ENCODE peak calls at places on chromosome 12, in five cellular contexts. S is neuronal stem cell, W is H9, Z is mesendoderm, Q is IMR-90. O is an unnamed sample.

GRCh38 chr12:79690606-79691298 is at the start of gene PAWR:
- DNase-seq in S (peak), W (peak), Z (peak), Q (peak), O (peak)

GRCh38 chr12:75781532-75782046 is 250.0 kb downstream of the PHLDA1 start:
- DNase-seq in S (no peak), W (no peak), Z (no peak), Q (peak), O (peak)

GRCh38 chr12:121013715-121014114 is 2.6 kb downstream of the C12orf43 start:
- DNase-seq in S (no peak), W (no peak), Z (no peak), Q (no peak), O (no peak)

GRCh38 chr12:62351326-62351725 is 91.1 kb downstream of the USP15 start:
- DNase-seq in S (no peak), W (no peak), Z (no peak), Q (no peak), O (no peak)

GRCh38 chr12:366820-367219 is 22.3 kb downstream of the KDM5A start:
- DNase-seq in S (no peak), W (no peak), Z (no peak), Q (no peak), O (no peak)

GRCh38 chr12:49108958-49109404 is 1.7 kb downstream of the LMBR1L start:
- DNase-seq in S (no peak), W (no peak), Z (no peak), Q (peak), O (peak)

GRCh38 chr12:101407438-101408345 is at the start of gene ARL1:
- DNase-seq in S (peak), W (peak), Z (peak), Q (peak), O (peak)

GRCh38 chr12:52156757-52157565 is 34.9 kb downstream of the KRT80 start:
- DNase-seq in S (peak), W (peak), Z (peak), Q (peak), O (peak)

GRCh38 chr12:127294651-127295205 is 972.2 kb upstream of the TMEM132C start:
- DNase-seq in S (no peak), W (no peak), Z (no peak), Q (no peak), O (no peak)

GRCh38 chr12:3103806-3104205 is 26.6 kb downstream of the TSPAN9 start:
- DNase-seq in S (no peak), W (no peak), Z (no peak), Q (no peak), O (no peak)
- H2AK5ac ChIP-seq in S (no peak), W (no peak), Z (no peak), Q (no peak), O (peak)

GRCh38 chr12:56645201-56645716 is 525 bp downstream of the ATP5F1B start:
- DNase-seq in S (no peak), W (no peak), Z (peak), Q (no peak), O (peak)
- H2AK5ac ChIP-seq in S (peak), W (no peak), Z (peak), Q (peak), O (no peak)

GRCh38 chr12:6277982-6278438 is 32.5 kb upstream of the PLEKHG6 start:
- DNase-seq in S (no peak), W (no peak), Z (peak), Q (no peak), O (no peak)
- H2AK5ac ChIP-seq in S (no peak), W (no peak), Z (no peak), Q (peak), O (no peak)

DNA sequence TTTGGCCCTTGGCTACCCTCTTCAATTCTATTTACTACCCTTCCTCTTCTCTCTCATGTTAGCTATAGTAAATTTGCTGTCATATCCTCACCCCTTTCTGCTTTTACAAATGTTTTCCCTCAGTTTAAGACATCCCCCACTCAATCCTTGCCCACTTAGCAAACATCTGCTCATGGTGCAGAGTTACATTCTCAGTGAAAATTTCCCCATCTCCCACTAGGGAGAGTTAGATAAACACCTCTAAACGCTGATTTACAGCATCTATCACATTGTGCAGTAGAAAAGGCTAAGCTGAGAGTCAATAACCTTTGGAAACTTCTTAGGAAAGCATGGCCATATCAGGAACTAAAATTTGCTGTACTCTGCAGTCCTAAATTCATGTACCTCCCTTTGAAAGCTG is 69.0 kb downstream of the DENND5B start:
- DNase-seq in S (no peak), W (no peak), Z (no peak), Q (peak), O (peak)
- H2AK5ac ChIP-seq in S (no peak), W (no peak), Z (no peak), Q (peak), O (no peak)

GRCh38 chr12:6891637-6892036 is 13.0 kb upstream of the LRRC23 start:
- DNase-seq in S (no peak), W (no peak), Z (no peak), Q (no peak), O (no peak)
- H2AK5ac ChIP-seq in S (no peak), W (no peak), Z (no peak), Q (peak), O (peak)